ENCODE peak calls at places on chromosomes 6 and 20, in four cellular contexts. One of them, this sample, is unnamed.

GRCh38 chr6:21914121-21914973 is 320.8 kb downstream of the SOX4 start:
- DNase-seq in H9: no peak
- DNase-seq in H1: no peak
- DNase-seq in IMR-90: peak
- DNase-seq in this sample: no peak

GRCh38 chr6:86500035-86500434 is 437.3 kb upstream of the HTR1E start:
- DNase-seq in H9: no peak
- DNase-seq in H1: no peak
- DNase-seq in IMR-90: no peak
- DNase-seq in this sample: peak

GRCh38 chr6:143169440-143169839 is 108.8 kb downstream of the AIG1 start:
- DNase-seq in H9: no peak
- DNase-seq in H1: no peak
- DNase-seq in IMR-90: no peak
- DNase-seq in this sample: no peak

GRCh38 chr6:73695619-73696421 is at the start of gene CD109:
- DNase-seq in H9: peak
- DNase-seq in H1: peak
- DNase-seq in IMR-90: peak
- DNase-seq in this sample: peak

GRCh38 chr20:62048821-62049291 is 16.8 kb downstream of the TAF4 start:
- DNase-seq in H9: no peak
- DNase-seq in H1: no peak
- DNase-seq in IMR-90: no peak
- DNase-seq in this sample: no peak

GRCh38 chr6:36622901-36623546 is 28.9 kb downstream of the SRSF3 start:
- DNase-seq in H9: no peak
- DNase-seq in H1: no peak
- DNase-seq in IMR-90: no peak
- DNase-seq in this sample: no peak

GRCh38 chr20:25321262-25321831 is 69.3 kb downstream of the ABHD12 start:
- DNase-seq in H9: no peak
- DNase-seq in H1: no peak
- DNase-seq in IMR-90: no peak
- DNase-seq in this sample: no peak

GRCh38 chr6:12483712-12484111 is 193.6 kb downstream of the EDN1 start:
- DNase-seq in H9: no peak
- DNase-seq in H1: no peak
- DNase-seq in IMR-90: peak
- DNase-seq in this sample: no peak

GRCh38 chr6:109702797-109703196 is 11.7 kb downstream of the FIG4 start:
- DNase-seq in H9: no peak
- DNase-seq in H1: no peak
- DNase-seq in IMR-90: no peak
- DNase-seq in this sample: no peak

GRCh38 chr6:125251516-125252229 is 50.1 kb downstream of the HDDC2 start:
- DNase-seq in H9: no peak
- DNase-seq in H1: no peak
- DNase-seq in IMR-90: no peak
- DNase-seq in this sample: peak

GRCh38 chr6:169918954-169919549 is 167.6 kb downstream of the ERMARD start:
- DNase-seq in H9: no peak
- DNase-seq in H1: no peak
- DNase-seq in IMR-90: no peak
- DNase-seq in this sample: no peak

GRCh38 chr20:38225900-38226263 is 34.7 kb downstream of the KIAA1755 start:
- DNase-seq in H9: no peak
- DNase-seq in H1: no peak
- DNase-seq in IMR-90: no peak
- DNase-seq in this sample: no peak

GRCh38 chr6:293185-294174 is 1.2 kb downstream of the DUSP22 start:
- DNase-seq in H9: no peak
- DNase-seq in H1: no peak
- DNase-seq in IMR-90: no peak
- DNase-seq in this sample: peak

GRCh38 chr20:20259534-20259933 is 108.4 kb upstream of the INSM1 start:
- DNase-seq in H9: no peak
- DNase-seq in H1: no peak
- DNase-seq in IMR-90: no peak
- DNase-seq in this sample: no peak

GRCh38 chr6:2353412-2354137 is 108.2 kb upstream of the GMDS start:
- DNase-seq in H9: peak
- DNase-seq in H1: peak
- DNase-seq in IMR-90: peak
- DNase-seq in this sample: peak

GRCh38 chr6:133587841-133588240 is 301.1 kb upstream of the TCF21 start:
- DNase-seq in H9: no peak
- DNase-seq in H1: no peak
- DNase-seq in IMR-90: peak
- DNase-seq in this sample: no peak

GRCh38 chr6:84118191-84118590 is 84.6 kb downstream of the MRAP2 start:
- DNase-seq in H9: no peak
- DNase-seq in H1: no peak
- DNase-seq in IMR-90: no peak
- DNase-seq in this sample: no peak

GRCh38 chr6:156146891-156147290 is 630.3 kb upstream of the ARID1B start:
- DNase-seq in H9: no peak
- DNase-seq in H1: no peak
- DNase-seq in IMR-90: no peak
- DNase-seq in this sample: no peak

GRCh38 chr20:38962898-38963484 is 847 bp downstream of the DHX35 start:
- DNase-seq in H9: no peak
- DNase-seq in H1: no peak
- DNase-seq in IMR-90: no peak
- DNase-seq in this sample: no peak

GRCh38 chr6:43683708-43684455 is 3.7 kb downstream of the MRPS18A start:
- DNase-seq in H9: no peak
- DNase-seq in H1: no peak
- DNase-seq in IMR-90: no peak
- DNase-seq in this sample: no peak

GRCh38 chr20:33914871-33915270 is 78.8 kb upstream of the RALY start:
- DNase-seq in H9: no peak
- DNase-seq in H1: no peak
- DNase-seq in IMR-90: peak
- DNase-seq in this sample: no peak

GRCh38 chr6:107743311-107743710 is 80.8 kb downstream of the SCML4 start:
- DNase-seq in H9: no peak
- DNase-seq in H1: no peak
- DNase-seq in IMR-90: no peak
- DNase-seq in this sample: no peak

GRCh38 chr20:24587384-24588046 is 118.1 kb downstream of the SYNDIG1 start:
- DNase-seq in H9: no peak
- DNase-seq in H1: no peak
- DNase-seq in IMR-90: no peak
- DNase-seq in this sample: no peak

GRCh38 chr6:143513410-143513809 is 1.9 kb upstream of the FUCA2 start:
- DNase-seq in H9: peak
- DNase-seq in H1: no peak
- DNase-seq in IMR-90: no peak
- DNase-seq in this sample: peak

GRCh38 chr6:3356824-3357420 is 98.2 kb downstream of the PSMG4 start:
- DNase-seq in H9: no peak
- DNase-seq in H1: no peak
- DNase-seq in IMR-90: no peak
- DNase-seq in this sample: no peak

GRCh38 chr6:32580593-32580992 is 9.1 kb downstream of the HLA-DRB1 start:
- DNase-seq in H9: no peak
- DNase-seq in H1: no peak
- DNase-seq in IMR-90: no peak
- DNase-seq in this sample: no peak

GRCh38 chr20:4134861-4135379 is 119.6 kb upstream of the RNF24 start:
- DNase-seq in H9: no peak
- DNase-seq in H1: no peak
- DNase-seq in IMR-90: no peak
- DNase-seq in this sample: no peak

GRCh38 chr6:125952764-125953501 is 3.6 kb upstream of the HINT3 start:
- DNase-seq in H9: peak
- DNase-seq in H1: no peak
- DNase-seq in IMR-90: peak
- DNase-seq in this sample: peak

GRCh38 chr6:57165080-57165479 is 7.0 kb upstream of the BAG2 start:
- DNase-seq in H9: no peak
- DNase-seq in H1: no peak
- DNase-seq in IMR-90: no peak
- DNase-seq in this sample: no peak

GRCh38 chr6:57162008-57162407 is 10.1 kb upstream of the BAG2 start:
- DNase-seq in H9: no peak
- DNase-seq in H1: no peak
- DNase-seq in IMR-90: peak
- DNase-seq in this sample: no peak

GRCh38 chr6:57158658-57159057 is 13.5 kb upstream of the BAG2 start:
- DNase-seq in H9: no peak
- DNase-seq in H1: no peak
- DNase-seq in IMR-90: peak
- DNase-seq in this sample: no peak

GRCh38 chr6:57162516-57162915 is 9.6 kb upstream of the BAG2 start:
- DNase-seq in H9: no peak
- DNase-seq in H1: no peak
- DNase-seq in IMR-90: peak
- DNase-seq in this sample: no peak

DNA sequence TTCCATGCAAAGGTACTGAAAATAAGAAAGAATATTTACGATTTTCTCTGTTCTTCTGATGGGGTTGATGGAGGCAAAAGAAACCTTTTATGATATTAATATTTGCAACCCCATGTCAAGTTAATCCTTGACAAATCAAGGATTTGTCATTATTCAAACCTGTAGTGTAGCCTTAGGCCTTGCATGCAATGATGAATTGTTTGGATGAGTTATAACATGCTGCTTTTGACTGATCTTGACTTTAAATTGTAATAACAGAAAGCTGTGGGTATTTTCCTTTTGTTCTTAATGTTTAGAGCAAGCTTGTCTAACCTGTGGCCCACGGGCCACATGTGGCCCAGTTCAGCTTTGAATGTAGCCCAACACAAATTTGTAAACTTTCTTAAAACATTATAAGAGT is 13.0 kb upstream of the BAG2 start:
- DNase-seq in H9: no peak
- DNase-seq in H1: no peak
- DNase-seq in IMR-90: no peak
- DNase-seq in this sample: no peak
- H4K5ac ChIP-seq in H9: no peak
- H4K5ac ChIP-seq in H1: no peak
- H4K5ac ChIP-seq in IMR-90: no peak
- H4K5ac ChIP-seq in this sample: no peak

GRCh38 chr6:5153186-5153585 is 68.0 kb downstream of the PPP1R3G start:
- DNase-seq in H9: no peak
- DNase-seq in H1: no peak
- DNase-seq in IMR-90: no peak
- DNase-seq in this sample: no peak

GRCh38 chr6:5150676-5151075 is 65.5 kb downstream of the PPP1R3G start:
- DNase-seq in H9: no peak
- DNase-seq in H1: no peak
- DNase-seq in IMR-90: no peak
- DNase-seq in this sample: no peak

GRCh38 chr6:5151955-5152401 is 66.8 kb downstream of the PPP1R3G start:
- DNase-seq in H9: no peak
- DNase-seq in H1: no peak
- DNase-seq in IMR-90: peak
- DNase-seq in this sample: no peak

GRCh38 chr6:5151295-5151954 is 66.3 kb downstream of the PPP1R3G start:
- DNase-seq in H9: no peak
- DNase-seq in H1: no peak
- DNase-seq in IMR-90: no peak
- DNase-seq in this sample: no peak

GRCh38 chr6:5152417-5152816 is 67.3 kb downstream of the PPP1R3G start:
- DNase-seq in H9: no peak
- DNase-seq in H1: no peak
- DNase-seq in IMR-90: no peak
- DNase-seq in this sample: no peak
- H3K27ac ChIP-seq in H9: no peak
- H3K27ac ChIP-seq in H1: no peak
- H3K27ac ChIP-seq in IMR-90: no peak
- H3K27ac ChIP-seq in this sample: no peak

GRCh38 chr6:56984884-56985283 is 30.0 kb downstream of the BEND6 start:
- DNase-seq in H9: no peak
- DNase-seq in H1: no peak
- DNase-seq in IMR-90: no peak
- DNase-seq in this sample: no peak
- H4K5ac ChIP-seq in H9: no peak
- H4K5ac ChIP-seq in H1: no peak
- H4K5ac ChIP-seq in IMR-90: no peak
- H4K5ac ChIP-seq in this sample: no peak

DNA sequence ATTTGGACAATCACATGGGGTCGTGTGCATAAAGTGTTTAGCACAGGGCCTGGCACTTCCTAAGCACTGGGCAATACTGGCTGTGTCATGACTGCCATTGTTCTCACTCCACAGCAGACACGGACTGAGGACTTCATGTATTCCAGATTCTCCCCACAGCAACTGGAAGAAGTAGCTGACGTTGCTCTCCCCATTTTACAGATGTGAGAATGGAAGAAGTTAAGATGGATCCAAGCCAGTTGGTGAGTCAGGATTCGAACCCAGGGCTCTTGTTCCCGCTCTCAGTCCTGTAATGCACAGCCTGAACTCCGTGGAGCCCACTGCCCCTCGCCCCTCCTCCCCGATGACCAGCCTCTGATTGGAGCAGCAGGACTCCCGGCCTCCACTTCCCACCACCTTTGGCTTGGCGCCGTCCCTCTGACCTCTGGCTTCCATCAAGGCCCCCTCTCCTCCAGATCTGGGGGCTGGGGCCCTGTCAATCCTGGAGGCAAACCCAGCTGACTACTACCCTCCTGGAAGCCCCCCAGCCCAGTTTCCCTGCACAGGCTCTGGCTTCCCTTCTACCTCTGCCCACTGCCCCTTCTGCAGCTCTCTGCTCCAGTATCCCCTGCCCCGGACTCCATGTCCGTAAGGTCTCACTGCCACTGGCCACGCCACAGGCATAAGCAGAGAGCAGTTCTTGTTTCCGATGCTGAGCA is 12.7 kb downstream of the NOL4L start:
- DNase-seq in H9: no peak
- DNase-seq in H1: no peak
- DNase-seq in IMR-90: no peak
- DNase-seq in this sample: no peak
- H3K27ac ChIP-seq in H9: no peak
- H3K27ac ChIP-seq in H1: no peak
- H3K27ac ChIP-seq in IMR-90: no peak
- H3K27ac ChIP-seq in this sample: no peak